ENCODE peak calls at places on chromosome X, in six cellular contexts. L is sigmoid colon, D is heart left ventricle, U is ascending aorta, N is neural progenitor cell, E is lower lobe of right lung. P is an unnamed sample. For H3K36me3 and H3K4me1, the result is how much of the 10 kb centered on the place peaks cover.

GRCh38 chrX:23952984-23953907 is 45.4 kb downstream of the CXorf58 start:
- DNase-seq in L (no peak), N (peak), U (no peak), D (no peak), E (no peak), P (no peak)

GRCh38 chrX:116317409-116317808 is 119.0 kb upstream of the SLC6A14 start:
- DNase-seq in D (peak), U (no peak), E (peak), N (peak), L (peak), P (no peak)

GRCh38 chrX:133448512-133449076 is 33.3 kb upstream of the GPC4 start:
- DNase-seq in U (no peak), E (no peak), N (peak), D (no peak), L (no peak), P (no peak)

GRCh38 chrX:76802698-76803097 is 375.2 kb downstream of the MAGEE1 start:
- DNase-seq in D (no peak), L (no peak), N (no peak), E (no peak), U (no peak), P (no peak)

GRCh38 chrX:49316085-49316484 is 5.8 kb upstream of the GAGE12J start:
- DNase-seq in L (no peak), D (no peak), E (no peak), U (no peak), N (no peak), P (no peak)

GRCh38 chrX:68571292-68572256 is 72.7 kb downstream of the YIPF6 start:
- DNase-seq in D (no peak), N (no peak), E (no peak), L (no peak), U (no peak), P (no peak)

GRCh38 chrX:119669424-119670037 is 23.4 kb downstream of the SEPTIN6 start:
- DNase-seq in U (no peak), L (peak), N (no peak), E (no peak), D (peak), P (no peak)

GRCh38 chrX:148600581-148600980 is 100.2 kb downstream of the AFF2 start:
- DNase-seq in N (no peak), L (no peak), D (no peak), E (no peak), U (no peak), P (no peak)

GRCh38 chrX:55593756-55594257 is 29.4 kb upstream of the FOXR2 start:
- DNase-seq in D (no peak), E (no peak), U (no peak), L (no peak), N (no peak), P (no peak)

GRCh38 chrX:130393451-130394074 is 8.1 kb upstream of the GPR119 start:
- DNase-seq in L (no peak), U (no peak), E (no peak), D (no peak), N (peak), P (no peak)

GRCh38 chrX:130401415-130402210 is at the start of gene RBMX2:
- DNase-seq in E (peak), N (peak), L (peak), D (peak), U (peak), P (peak)

GRCh38 chrX:133402042-133402453 is 13.2 kb downstream of the GPC4 start:
- DNase-seq in E (no peak), N (no peak), U (no peak), D (no peak), L (no peak), P (no peak)

GRCh38 chrX:106917830-106918500 is 2.2 kb upstream of the CLDN2 start:
- DNase-seq in L (no peak), N (no peak), E (no peak), D (no peak), U (no peak), P (no peak)

GRCh38 chrX:141904262-141904661 is 568 bp downstream of the MAGEC1 start:
- DNase-seq in D (no peak), L (no peak), U (no peak), N (no peak), E (no peak), P (no peak)

GRCh38 chrX:12390301-12390700 is 252.0 kb downstream of the FRMPD4 start:
- DNase-seq in E (no peak), N (no peak), L (no peak), U (no peak), D (no peak), P (no peak)

GRCh38 chrX:123425904-123426303 is 241.8 kb downstream of the GRIA3 start:
- DNase-seq in N (no peak), E (no peak), L (no peak), U (peak), D (no peak), P (no peak)

GRCh38 chrX:18149454-18149853 is 71.2 kb downstream of the BEND2 start:
- DNase-seq in L (no peak), U (no peak), N (no peak), D (no peak), E (no peak), P (no peak)

DNA sequence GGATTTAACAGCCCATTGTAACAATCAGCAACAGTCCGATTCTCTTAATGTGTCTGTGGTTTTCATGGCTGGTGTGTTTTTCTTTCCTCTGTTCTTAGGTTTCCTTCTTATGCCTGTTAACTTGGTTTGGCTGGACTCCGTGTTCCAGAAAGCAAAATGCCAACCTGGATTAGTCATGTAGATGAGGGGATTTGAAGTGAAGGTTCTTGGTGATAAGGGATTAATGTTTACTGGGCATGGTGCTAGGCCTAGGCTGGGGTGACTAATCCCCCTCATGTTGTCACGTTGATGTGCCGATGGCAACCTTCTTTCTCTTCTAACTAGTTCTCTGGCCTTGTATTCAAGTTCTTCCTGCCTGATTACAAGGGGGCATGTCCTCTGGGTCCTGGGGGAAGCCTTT is 85.9 kb downstream of the REPS2 start:
- DNase-seq in L (no peak), U (peak), N (no peak), E (no peak), D (no peak), P (no peak)
- H3K36me3 ChIP-seq in L (under half), U (under half), N (under half), E (under half), D (under half), P (under half)

DNA sequence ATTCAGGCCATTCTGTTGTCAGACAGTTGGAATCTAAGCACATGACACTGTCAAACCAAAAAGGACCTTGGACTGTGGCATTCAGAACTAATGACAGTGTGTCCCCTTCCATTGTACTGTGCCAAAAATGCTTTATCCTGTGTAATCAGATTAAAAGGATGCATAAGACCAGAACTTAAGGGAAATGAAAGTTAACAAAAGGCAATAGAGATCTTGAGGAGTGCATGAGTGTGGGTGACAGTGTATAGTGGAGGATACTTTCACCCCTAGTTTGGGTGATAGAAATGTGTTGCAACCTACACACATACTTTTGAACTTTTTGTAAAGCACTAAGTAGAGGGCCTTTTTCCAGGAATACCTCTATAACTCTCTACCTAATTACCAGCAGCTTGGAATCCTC is 4.5 kb downstream of the CYSLTR1 start:
- DNase-seq in E (no peak), L (no peak), U (no peak), D (no peak), N (no peak), P (no peak)
- H3K4me1 ChIP-seq in E (under half), L (under half), U (under half), D (under half), N (under half), P (under half)

DNA sequence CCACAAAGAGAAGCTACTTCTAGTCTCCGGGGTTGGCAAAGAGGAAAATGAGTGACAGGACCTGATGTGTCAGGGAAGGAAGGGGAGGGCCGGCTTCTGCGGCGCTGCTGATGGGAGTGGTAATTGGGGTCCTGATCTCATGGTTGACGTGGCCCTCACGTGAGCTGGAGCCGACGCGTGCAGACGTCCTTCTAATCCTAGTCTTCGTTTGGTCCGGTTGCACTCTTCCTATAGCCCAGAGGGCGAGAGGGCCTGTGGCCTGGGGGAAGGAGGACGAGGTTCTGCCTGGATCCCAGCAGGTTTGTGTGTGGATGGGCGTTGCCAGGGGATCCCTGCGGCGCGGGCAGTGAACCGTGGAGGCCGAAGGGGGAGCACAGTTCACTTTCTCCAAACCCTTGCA is at the start of gene ARMCX1:
- DNase-seq in L (peak), U (peak), N (peak), E (peak), D (peak), P (peak)
- H3K27ac ChIP-seq in L (peak), U (peak), N (peak), E (peak), D (peak), P (peak)

DNA sequence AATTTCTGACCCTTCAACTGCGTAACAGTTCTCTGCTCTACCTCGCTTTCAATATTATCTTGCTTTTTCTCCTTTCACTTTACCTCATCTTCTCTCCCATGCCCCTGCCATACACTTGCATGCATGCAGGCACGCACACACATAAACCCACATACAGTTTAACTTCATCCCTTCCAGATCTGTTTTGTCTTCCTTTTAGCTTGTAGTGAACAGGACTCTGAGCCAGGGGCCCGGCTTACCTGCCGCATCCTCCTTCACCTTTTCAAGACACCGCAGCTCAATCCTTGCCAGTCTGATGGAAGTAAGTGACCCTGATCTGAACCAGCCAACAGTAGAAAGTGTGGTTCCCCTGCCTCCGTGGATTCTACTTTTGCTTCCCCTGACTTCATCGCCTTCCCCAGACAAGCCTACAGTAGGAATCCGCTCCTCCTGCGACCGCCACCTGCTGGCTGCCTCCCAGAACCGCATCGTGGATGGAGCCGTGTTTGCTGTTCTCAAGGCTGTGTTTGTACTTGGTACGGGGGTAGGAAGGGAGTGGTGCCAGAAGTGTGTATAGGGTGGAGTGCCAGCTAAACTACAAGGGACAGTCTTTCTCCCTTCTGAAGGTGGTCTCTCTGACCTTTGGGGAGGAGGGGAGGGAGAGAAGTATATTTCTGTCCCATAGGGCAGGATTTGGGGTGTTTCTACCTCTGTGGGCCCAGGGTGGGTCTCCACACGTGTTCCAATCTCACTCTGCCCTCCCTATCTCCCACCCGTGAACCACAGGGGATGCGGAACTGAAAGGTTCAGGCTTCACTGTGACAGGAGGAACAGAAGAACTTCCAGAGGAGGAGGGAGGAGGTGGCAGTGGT is 10.7 kb downstream of the MED12 start:
- DNase-seq in L (peak), E (peak), D (peak), N (peak), U (peak), P (peak)
- H3K36me3 ChIP-seq in L (half or more), E (half or more), D (half or more), N (under half), U (under half), P (under half)

DNA sequence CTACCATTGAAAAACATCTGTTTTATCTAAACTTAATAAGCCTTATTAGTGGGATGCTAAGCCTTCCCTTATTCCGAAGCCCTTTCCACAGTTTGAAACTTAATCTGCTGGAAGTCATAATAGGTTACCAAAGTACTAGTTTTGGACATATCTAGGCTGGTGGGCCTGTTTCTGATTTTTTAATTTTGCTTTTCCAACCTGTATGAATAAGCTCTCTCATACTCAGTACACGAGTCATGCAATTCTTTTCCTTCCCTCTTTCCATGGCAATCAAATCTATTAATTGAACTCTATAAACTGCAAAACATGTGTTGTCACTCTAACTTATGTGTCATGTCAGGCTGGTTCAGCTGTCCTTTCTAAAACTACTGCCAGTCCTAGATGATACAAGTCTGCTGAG is 91.0 kb downstream of the AMMECR1 start:
- DNase-seq in N (no peak), U (no peak), D (no peak), E (no peak), L (no peak), P (no peak)
- H3K4me1 ChIP-seq in N (under half), U (under half), D (under half), E (under half), L (under half), P (under half)

GRCh38 chrX:13716455-13716854 is 18.0 kb downstream of the TRAPPC2 start:
- DNase-seq in D (no peak), E (no peak), U (no peak), N (no peak), L (no peak), P (no peak)

GRCh38 chrX:13719192-13719856 is 15.1 kb downstream of the TRAPPC2 start:
- DNase-seq in N (no peak), D (no peak), E (no peak), U (no peak), L (no peak), P (no peak)

GRCh38 chrX:13721371-13721770 is 13.0 kb downstream of the TRAPPC2 start:
- DNase-seq in N (no peak), D (no peak), U (no peak), E (no peak), L (no peak), P (no peak)

GRCh38 chrX:13716905-13717304 is 17.5 kb downstream of the TRAPPC2 start:
- DNase-seq in D (no peak), L (no peak), E (no peak), U (no peak), N (no peak), P (no peak)

DNA sequence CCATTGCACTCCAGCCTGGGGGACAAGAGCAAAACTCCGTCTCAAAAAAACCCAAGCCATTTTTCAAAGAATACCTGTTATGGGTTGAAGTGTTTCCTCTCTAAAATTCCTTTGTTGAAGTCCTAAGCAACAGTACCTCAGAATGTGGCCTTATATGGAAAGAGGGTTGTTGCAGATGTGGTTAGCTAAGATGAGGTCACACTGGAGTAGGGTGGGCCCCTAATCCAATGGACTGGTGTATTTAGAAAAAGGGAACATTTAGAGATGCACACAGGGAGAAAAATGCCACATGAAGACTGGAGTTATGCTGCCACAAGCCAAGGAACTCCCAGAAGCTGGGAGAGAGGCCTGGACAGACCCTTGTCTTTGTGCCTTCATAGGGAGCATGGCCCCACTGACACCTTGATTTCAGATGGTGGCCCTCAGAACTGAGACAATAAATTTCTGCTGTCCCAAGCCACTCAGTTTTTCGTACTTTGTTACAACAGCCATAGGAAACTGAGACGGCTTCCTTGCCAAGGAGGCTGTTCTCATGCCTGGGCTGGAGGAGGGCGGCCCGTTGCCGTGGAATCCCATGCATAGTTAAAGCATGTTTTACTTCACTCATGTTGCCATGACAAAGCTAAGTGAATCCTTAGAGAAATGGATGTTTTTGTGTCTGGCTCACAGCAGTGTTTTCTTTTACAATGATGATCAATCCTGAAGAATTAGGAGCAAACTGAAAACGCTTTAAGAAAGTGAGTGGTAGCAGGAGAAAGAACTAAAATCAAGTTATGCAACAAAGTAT is 16.5 kb downstream of the TRAPPC2 start:
- DNase-seq in L (peak), N (no peak), E (no peak), U (no peak), D (no peak), P (peak)
- H3K27ac ChIP-seq in L (peak), N (no peak), E (no peak), U (peak), D (no peak), P (peak)

DNA sequence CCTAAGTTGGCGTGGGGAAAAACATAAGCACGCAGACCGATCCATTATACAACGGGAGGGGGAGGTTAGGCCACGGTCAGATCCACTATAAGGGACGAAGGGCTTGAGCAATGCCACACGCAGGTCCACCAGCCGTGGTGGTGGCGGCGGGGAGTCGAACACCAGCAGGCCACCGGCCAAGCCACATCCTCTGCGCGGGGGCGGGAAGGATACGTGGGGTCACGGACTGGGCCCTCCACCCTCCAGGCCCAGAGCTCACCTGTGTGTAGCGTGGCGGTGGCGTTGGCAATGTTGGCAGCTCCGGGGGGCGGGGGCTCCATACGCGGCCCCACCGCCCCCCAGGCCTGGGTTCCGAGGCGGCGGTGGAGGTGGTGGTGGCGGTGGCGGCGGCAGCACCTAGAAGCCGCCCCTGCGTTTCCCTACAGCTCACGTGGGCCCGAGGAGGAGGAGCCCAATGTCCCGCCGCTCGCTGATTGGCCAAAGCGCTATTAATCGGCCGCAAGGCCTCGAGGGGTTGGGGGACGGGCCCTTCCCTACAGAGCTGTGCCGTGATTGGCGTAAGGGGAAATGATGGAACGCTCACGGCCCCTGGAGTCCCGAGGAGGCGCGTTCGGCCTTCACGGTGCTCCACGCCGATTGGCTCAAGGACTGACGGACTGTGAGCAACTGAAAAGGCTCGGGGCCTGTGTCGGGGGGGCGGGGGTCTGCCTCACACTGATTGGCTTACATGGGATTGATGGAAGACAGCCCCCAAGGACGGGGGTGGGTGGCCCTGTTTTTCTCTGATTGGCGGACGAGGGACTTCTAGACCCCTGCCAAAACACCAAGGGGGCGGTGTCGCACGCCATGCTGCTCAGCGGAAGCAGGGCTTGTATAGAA is at the start of gene ELK1:
- DNase-seq in L (peak), E (peak), D (peak), U (peak), N (peak), P (peak)
- H3K36me3 ChIP-seq in L (under half), E (under half), D (under half), U (under half), N (under half), P (under half)